ENCODE peak calls at places on chromosomes 7 and 10, in five cellular contexts. One of them, this sample, is unnamed.

GRCh38 chr7:92765725-92766124 is 70.6 kb downstream of the CDK6 start:
- DNase-seq in stimulated activated CD8-positive, alpha-beta memory T cell treated with anti-CD3 and anti-CD28 coated beads, Interleukin-4, amount 100 ng/mL, for 24 hours: no peak
- DNase-seq in activated CD8-positive, alpha-beta memory T cell treated with anti-CD3 and anti-CD28 coated beads, Interleukin-2, amount 50 U/mL, for 4 hours: no peak
- DNase-seq in SK-N-DZ: no peak
- DNase-seq in effector CD4-positive, alpha-beta T cell: no peak
- DNase-seq in this sample: no peak

GRCh38 chr10:126561499-126562208 is 108.8 kb downstream of the C10orf90 start:
- DNase-seq in stimulated activated CD8-positive, alpha-beta memory T cell treated with anti-CD3 and anti-CD28 coated beads, Interleukin-4, amount 100 ng/mL, for 24 hours: no peak
- DNase-seq in SK-N-DZ: no peak
- DNase-seq in activated CD8-positive, alpha-beta memory T cell treated with anti-CD3 and anti-CD28 coated beads, Interleukin-2, amount 50 U/mL, for 4 hours: no peak
- DNase-seq in effector CD4-positive, alpha-beta T cell: no peak
- DNase-seq in this sample: no peak

GRCh38 chr7:102191556-102192203 is 95.0 kb upstream of the SH2B2 start:
- DNase-seq in SK-N-DZ: no peak
- DNase-seq in stimulated activated CD8-positive, alpha-beta memory T cell treated with anti-CD3 and anti-CD28 coated beads, Interleukin-4, amount 100 ng/mL, for 24 hours: no peak
- DNase-seq in effector CD4-positive, alpha-beta T cell: no peak
- DNase-seq in activated CD8-positive, alpha-beta memory T cell treated with anti-CD3 and anti-CD28 coated beads, Interleukin-2, amount 50 U/mL, for 4 hours: no peak
- DNase-seq in this sample: no peak

GRCh38 chr7:50069613-50070012 is 23.4 kb downstream of the ZPBP start:
- DNase-seq in SK-N-DZ: no peak
- DNase-seq in stimulated activated CD8-positive, alpha-beta memory T cell treated with anti-CD3 and anti-CD28 coated beads, Interleukin-4, amount 100 ng/mL, for 24 hours: no peak
- DNase-seq in effector CD4-positive, alpha-beta T cell: no peak
- DNase-seq in activated CD8-positive, alpha-beta memory T cell treated with anti-CD3 and anti-CD28 coated beads, Interleukin-2, amount 50 U/mL, for 4 hours: no peak
- DNase-seq in this sample: no peak

GRCh38 chr10:86048571-86048970 is 318.0 kb downstream of the GRID1 start:
- DNase-seq in stimulated activated CD8-positive, alpha-beta memory T cell treated with anti-CD3 and anti-CD28 coated beads, Interleukin-4, amount 100 ng/mL, for 24 hours: no peak
- DNase-seq in activated CD8-positive, alpha-beta memory T cell treated with anti-CD3 and anti-CD28 coated beads, Interleukin-2, amount 50 U/mL, for 4 hours: no peak
- DNase-seq in SK-N-DZ: no peak
- DNase-seq in effector CD4-positive, alpha-beta T cell: no peak
- DNase-seq in this sample: no peak

GRCh38 chr7:156122752-156123354 is 310.6 kb upstream of the SHH start:
- DNase-seq in SK-N-DZ: no peak
- DNase-seq in activated CD8-positive, alpha-beta memory T cell treated with anti-CD3 and anti-CD28 coated beads, Interleukin-2, amount 50 U/mL, for 4 hours: no peak
- DNase-seq in effector CD4-positive, alpha-beta T cell: no peak
- DNase-seq in stimulated activated CD8-positive, alpha-beta memory T cell treated with anti-CD3 and anti-CD28 coated beads, Interleukin-4, amount 100 ng/mL, for 24 hours: no peak
- DNase-seq in this sample: no peak

GRCh38 chr7:55148992-55149391 is 130.2 kb downstream of the EGFR start:
- DNase-seq in effector CD4-positive, alpha-beta T cell: no peak
- DNase-seq in stimulated activated CD8-positive, alpha-beta memory T cell treated with anti-CD3 and anti-CD28 coated beads, Interleukin-4, amount 100 ng/mL, for 24 hours: no peak
- DNase-seq in activated CD8-positive, alpha-beta memory T cell treated with anti-CD3 and anti-CD28 coated beads, Interleukin-2, amount 50 U/mL, for 4 hours: no peak
- DNase-seq in SK-N-DZ: no peak
- DNase-seq in this sample: no peak

GRCh38 chr7:25025218-25025671 is 45.3 kb upstream of the OSBPL3 start:
- DNase-seq in SK-N-DZ: no peak
- DNase-seq in activated CD8-positive, alpha-beta memory T cell treated with anti-CD3 and anti-CD28 coated beads, Interleukin-2, amount 50 U/mL, for 4 hours: no peak
- DNase-seq in stimulated activated CD8-positive, alpha-beta memory T cell treated with anti-CD3 and anti-CD28 coated beads, Interleukin-4, amount 100 ng/mL, for 24 hours: no peak
- DNase-seq in effector CD4-positive, alpha-beta T cell: no peak
- DNase-seq in this sample: no peak

GRCh38 chr7:3439333-3440030 is 138.4 kb downstream of the SDK1 start:
- DNase-seq in SK-N-DZ: no peak
- DNase-seq in stimulated activated CD8-positive, alpha-beta memory T cell treated with anti-CD3 and anti-CD28 coated beads, Interleukin-4, amount 100 ng/mL, for 24 hours: no peak
- DNase-seq in activated CD8-positive, alpha-beta memory T cell treated with anti-CD3 and anti-CD28 coated beads, Interleukin-2, amount 50 U/mL, for 4 hours: no peak
- DNase-seq in effector CD4-positive, alpha-beta T cell: no peak
- DNase-seq in this sample: no peak

GRCh38 chr10:125061557-125062243 is 98.7 kb downstream of the CTBP2 start:
- DNase-seq in SK-N-DZ: no peak
- DNase-seq in activated CD8-positive, alpha-beta memory T cell treated with anti-CD3 and anti-CD28 coated beads, Interleukin-2, amount 50 U/mL, for 4 hours: no peak
- DNase-seq in stimulated activated CD8-positive, alpha-beta memory T cell treated with anti-CD3 and anti-CD28 coated beads, Interleukin-4, amount 100 ng/mL, for 24 hours: no peak
- DNase-seq in effector CD4-positive, alpha-beta T cell: no peak
- DNase-seq in this sample: no peak

GRCh38 chr7:53743697-53744096 is 708.3 kb downstream of the POM121L12 start:
- DNase-seq in activated CD8-positive, alpha-beta memory T cell treated with anti-CD3 and anti-CD28 coated beads, Interleukin-2, amount 50 U/mL, for 4 hours: no peak
- DNase-seq in SK-N-DZ: no peak
- DNase-seq in stimulated activated CD8-positive, alpha-beta memory T cell treated with anti-CD3 and anti-CD28 coated beads, Interleukin-4, amount 100 ng/mL, for 24 hours: no peak
- DNase-seq in effector CD4-positive, alpha-beta T cell: no peak
- DNase-seq in this sample: no peak

GRCh38 chr7:68038621-68039314 is 1042.1 kb downstream of the TYW1 start:
- DNase-seq in effector CD4-positive, alpha-beta T cell: no peak
- DNase-seq in activated CD8-positive, alpha-beta memory T cell treated with anti-CD3 and anti-CD28 coated beads, Interleukin-2, amount 50 U/mL, for 4 hours: no peak
- DNase-seq in stimulated activated CD8-positive, alpha-beta memory T cell treated with anti-CD3 and anti-CD28 coated beads, Interleukin-4, amount 100 ng/mL, for 24 hours: no peak
- DNase-seq in SK-N-DZ: no peak
- DNase-seq in this sample: no peak

GRCh38 chr10:102358717-102359382 is 36.7 kb upstream of the NFKB2 start:
- DNase-seq in activated CD8-positive, alpha-beta memory T cell treated with anti-CD3 and anti-CD28 coated beads, Interleukin-2, amount 50 U/mL, for 4 hours: no peak
- DNase-seq in SK-N-DZ: no peak
- DNase-seq in stimulated activated CD8-positive, alpha-beta memory T cell treated with anti-CD3 and anti-CD28 coated beads, Interleukin-4, amount 100 ng/mL, for 24 hours: no peak
- DNase-seq in effector CD4-positive, alpha-beta T cell: no peak
- DNase-seq in this sample: no peak

GRCh38 chr7:43513236-43513635 is 69.7 kb upstream of the STK17A start:
- DNase-seq in stimulated activated CD8-positive, alpha-beta memory T cell treated with anti-CD3 and anti-CD28 coated beads, Interleukin-4, amount 100 ng/mL, for 24 hours: no peak
- DNase-seq in activated CD8-positive, alpha-beta memory T cell treated with anti-CD3 and anti-CD28 coated beads, Interleukin-2, amount 50 U/mL, for 4 hours: no peak
- DNase-seq in SK-N-DZ: no peak
- DNase-seq in effector CD4-positive, alpha-beta T cell: no peak
- DNase-seq in this sample: no peak

GRCh38 chr7:152342796-152343195 is 93.0 kb downstream of the KMT2C start:
- DNase-seq in SK-N-DZ: no peak
- DNase-seq in stimulated activated CD8-positive, alpha-beta memory T cell treated with anti-CD3 and anti-CD28 coated beads, Interleukin-4, amount 100 ng/mL, for 24 hours: no peak
- DNase-seq in effector CD4-positive, alpha-beta T cell: no peak
- DNase-seq in activated CD8-positive, alpha-beta memory T cell treated with anti-CD3 and anti-CD28 coated beads, Interleukin-2, amount 50 U/mL, for 4 hours: no peak
- DNase-seq in this sample: no peak

GRCh38 chr7:80498481-80499349 is 13.1 kb downstream of the GNAT3 start:
- DNase-seq in SK-N-DZ: no peak
- DNase-seq in stimulated activated CD8-positive, alpha-beta memory T cell treated with anti-CD3 and anti-CD28 coated beads, Interleukin-4, amount 100 ng/mL, for 24 hours: no peak
- DNase-seq in activated CD8-positive, alpha-beta memory T cell treated with anti-CD3 and anti-CD28 coated beads, Interleukin-2, amount 50 U/mL, for 4 hours: no peak
- DNase-seq in effector CD4-positive, alpha-beta T cell: no peak
- DNase-seq in this sample: no peak

GRCh38 chr10:112821663-112822062 is 128.4 kb upstream of the TCF7L2 start:
- DNase-seq in activated CD8-positive, alpha-beta memory T cell treated with anti-CD3 and anti-CD28 coated beads, Interleukin-2, amount 50 U/mL, for 4 hours: no peak
- DNase-seq in stimulated activated CD8-positive, alpha-beta memory T cell treated with anti-CD3 and anti-CD28 coated beads, Interleukin-4, amount 100 ng/mL, for 24 hours: no peak
- DNase-seq in SK-N-DZ: no peak
- DNase-seq in effector CD4-positive, alpha-beta T cell: no peak
- DNase-seq in this sample: no peak

GRCh38 chr10:12130237-12130872 is 878 bp downstream of the SEC61A2 start:
- DNase-seq in activated CD8-positive, alpha-beta memory T cell treated with anti-CD3 and anti-CD28 coated beads, Interleukin-2, amount 50 U/mL, for 4 hours: no peak
- DNase-seq in stimulated activated CD8-positive, alpha-beta memory T cell treated with anti-CD3 and anti-CD28 coated beads, Interleukin-4, amount 100 ng/mL, for 24 hours: peak
- DNase-seq in effector CD4-positive, alpha-beta T cell: peak
- DNase-seq in SK-N-DZ: peak
- DNase-seq in this sample: peak

GRCh38 chr10:68871105-68871711 is 29.9 kb upstream of the DDX50 start:
- DNase-seq in effector CD4-positive, alpha-beta T cell: no peak
- DNase-seq in activated CD8-positive, alpha-beta memory T cell treated with anti-CD3 and anti-CD28 coated beads, Interleukin-2, amount 50 U/mL, for 4 hours: no peak
- DNase-seq in stimulated activated CD8-positive, alpha-beta memory T cell treated with anti-CD3 and anti-CD28 coated beads, Interleukin-4, amount 100 ng/mL, for 24 hours: no peak
- DNase-seq in SK-N-DZ: peak
- DNase-seq in this sample: no peak

GRCh38 chr10:125283191-125283590 is 122.8 kb upstream of the CTBP2 start:
- DNase-seq in effector CD4-positive, alpha-beta T cell: no peak
- DNase-seq in activated CD8-positive, alpha-beta memory T cell treated with anti-CD3 and anti-CD28 coated beads, Interleukin-2, amount 50 U/mL, for 4 hours: no peak
- DNase-seq in SK-N-DZ: peak
- DNase-seq in stimulated activated CD8-positive, alpha-beta memory T cell treated with anti-CD3 and anti-CD28 coated beads, Interleukin-4, amount 100 ng/mL, for 24 hours: no peak
- DNase-seq in this sample: no peak

GRCh38 chr7:69654381-69654780 is 56.1 kb downstream of the AUTS2 start:
- DNase-seq in stimulated activated CD8-positive, alpha-beta memory T cell treated with anti-CD3 and anti-CD28 coated beads, Interleukin-4, amount 100 ng/mL, for 24 hours: no peak
- DNase-seq in SK-N-DZ: no peak
- DNase-seq in activated CD8-positive, alpha-beta memory T cell treated with anti-CD3 and anti-CD28 coated beads, Interleukin-2, amount 50 U/mL, for 4 hours: no peak
- DNase-seq in effector CD4-positive, alpha-beta T cell: no peak
- DNase-seq in this sample: no peak

GRCh38 chr10:100986952-100987684 is at the start of the genes MRPL43 and TWNK:
- DNase-seq in activated CD8-positive, alpha-beta memory T cell treated with anti-CD3 and anti-CD28 coated beads, Interleukin-2, amount 50 U/mL, for 4 hours: peak
- DNase-seq in effector CD4-positive, alpha-beta T cell: peak
- DNase-seq in SK-N-DZ: peak
- DNase-seq in stimulated activated CD8-positive, alpha-beta memory T cell treated with anti-CD3 and anti-CD28 coated beads, Interleukin-4, amount 100 ng/mL, for 24 hours: peak
- DNase-seq in this sample: peak

GRCh38 chr7:135853499-135853898 is 104.9 kb upstream of the FAM180A start:
- DNase-seq in stimulated activated CD8-positive, alpha-beta memory T cell treated with anti-CD3 and anti-CD28 coated beads, Interleukin-4, amount 100 ng/mL, for 24 hours: no peak
- DNase-seq in SK-N-DZ: no peak
- DNase-seq in activated CD8-positive, alpha-beta memory T cell treated with anti-CD3 and anti-CD28 coated beads, Interleukin-2, amount 50 U/mL, for 4 hours: no peak
- DNase-seq in effector CD4-positive, alpha-beta T cell: no peak
- DNase-seq in this sample: no peak

GRCh38 chr10:60238408-60239100 is 151.1 kb downstream of the ANK3 start:
- DNase-seq in effector CD4-positive, alpha-beta T cell: no peak
- DNase-seq in activated CD8-positive, alpha-beta memory T cell treated with anti-CD3 and anti-CD28 coated beads, Interleukin-2, amount 50 U/mL, for 4 hours: no peak
- DNase-seq in SK-N-DZ: no peak
- DNase-seq in stimulated activated CD8-positive, alpha-beta memory T cell treated with anti-CD3 and anti-CD28 coated beads, Interleukin-4, amount 100 ng/mL, for 24 hours: no peak
- DNase-seq in this sample: no peak

GRCh38 chr7:22549667-22550513 is 49.9 kb upstream of the STEAP1B start:
- DNase-seq in effector CD4-positive, alpha-beta T cell: peak
- DNase-seq in activated CD8-positive, alpha-beta memory T cell treated with anti-CD3 and anti-CD28 coated beads, Interleukin-2, amount 50 U/mL, for 4 hours: no peak
- DNase-seq in stimulated activated CD8-positive, alpha-beta memory T cell treated with anti-CD3 and anti-CD28 coated beads, Interleukin-4, amount 100 ng/mL, for 24 hours: no peak
- DNase-seq in SK-N-DZ: no peak
- DNase-seq in this sample: no peak

GRCh38 chr10:79483948-79484347 is 28.4 kb upstream of the EIF5AL1 start:
- DNase-seq in activated CD8-positive, alpha-beta memory T cell treated with anti-CD3 and anti-CD28 coated beads, Interleukin-2, amount 50 U/mL, for 4 hours: no peak
- DNase-seq in SK-N-DZ: peak
- DNase-seq in stimulated activated CD8-positive, alpha-beta memory T cell treated with anti-CD3 and anti-CD28 coated beads, Interleukin-4, amount 100 ng/mL, for 24 hours: no peak
- DNase-seq in effector CD4-positive, alpha-beta T cell: no peak
- DNase-seq in this sample: no peak

GRCh38 chr7:152459724-152460251 is 24.0 kb upstream of the KMT2C start:
- DNase-seq in stimulated activated CD8-positive, alpha-beta memory T cell treated with anti-CD3 and anti-CD28 coated beads, Interleukin-4, amount 100 ng/mL, for 24 hours: no peak
- DNase-seq in SK-N-DZ: no peak
- DNase-seq in effector CD4-positive, alpha-beta T cell: no peak
- DNase-seq in activated CD8-positive, alpha-beta memory T cell treated with anti-CD3 and anti-CD28 coated beads, Interleukin-2, amount 50 U/mL, for 4 hours: no peak
- DNase-seq in this sample: peak

GRCh38 chr10:50349554-50349953 is 98.2 kb upstream of the ASAH2 start:
- DNase-seq in activated CD8-positive, alpha-beta memory T cell treated with anti-CD3 and anti-CD28 coated beads, Interleukin-2, amount 50 U/mL, for 4 hours: no peak
- DNase-seq in stimulated activated CD8-positive, alpha-beta memory T cell treated with anti-CD3 and anti-CD28 coated beads, Interleukin-4, amount 100 ng/mL, for 24 hours: no peak
- DNase-seq in effector CD4-positive, alpha-beta T cell: no peak
- DNase-seq in SK-N-DZ: no peak
- DNase-seq in this sample: no peak

GRCh38 chr7:95391761-95392160 is 4.4 kb downstream of the PON3 start:
- DNase-seq in effector CD4-positive, alpha-beta T cell: no peak
- DNase-seq in SK-N-DZ: peak
- DNase-seq in activated CD8-positive, alpha-beta memory T cell treated with anti-CD3 and anti-CD28 coated beads, Interleukin-2, amount 50 U/mL, for 4 hours: no peak
- DNase-seq in stimulated activated CD8-positive, alpha-beta memory T cell treated with anti-CD3 and anti-CD28 coated beads, Interleukin-4, amount 100 ng/mL, for 24 hours: no peak
- DNase-seq in this sample: no peak

GRCh38 chr10:114408112-114408967 is 4.0 kb upstream of the AFAP1L2 start:
- DNase-seq in SK-N-DZ: no peak
- DNase-seq in activated CD8-positive, alpha-beta memory T cell treated with anti-CD3 and anti-CD28 coated beads, Interleukin-2, amount 50 U/mL, for 4 hours: no peak
- DNase-seq in stimulated activated CD8-positive, alpha-beta memory T cell treated with anti-CD3 and anti-CD28 coated beads, Interleukin-4, amount 100 ng/mL, for 24 hours: no peak
- DNase-seq in effector CD4-positive, alpha-beta T cell: no peak
- DNase-seq in this sample: no peak

GRCh38 chr7:55534262-55534915 is 37.9 kb downstream of the VOPP1 start:
- DNase-seq in SK-N-DZ: no peak
- DNase-seq in activated CD8-positive, alpha-beta memory T cell treated with anti-CD3 and anti-CD28 coated beads, Interleukin-2, amount 50 U/mL, for 4 hours: peak
- DNase-seq in effector CD4-positive, alpha-beta T cell: peak
- DNase-seq in stimulated activated CD8-positive, alpha-beta memory T cell treated with anti-CD3 and anti-CD28 coated beads, Interleukin-4, amount 100 ng/mL, for 24 hours: peak
- DNase-seq in this sample: no peak

GRCh38 chr7:54180796-54181195 is 361.4 kb upstream of the VSTM2A start:
- DNase-seq in effector CD4-positive, alpha-beta T cell: no peak
- DNase-seq in activated CD8-positive, alpha-beta memory T cell treated with anti-CD3 and anti-CD28 coated beads, Interleukin-2, amount 50 U/mL, for 4 hours: no peak
- DNase-seq in stimulated activated CD8-positive, alpha-beta memory T cell treated with anti-CD3 and anti-CD28 coated beads, Interleukin-4, amount 100 ng/mL, for 24 hours: no peak
- DNase-seq in SK-N-DZ: no peak
- DNase-seq in this sample: no peak

GRCh38 chr10:63611078-63611477 is 89.9 kb downstream of the REEP3 start:
- DNase-seq in activated CD8-positive, alpha-beta memory T cell treated with anti-CD3 and anti-CD28 coated beads, Interleukin-2, amount 50 U/mL, for 4 hours: no peak
- DNase-seq in SK-N-DZ: no peak
- DNase-seq in stimulated activated CD8-positive, alpha-beta memory T cell treated with anti-CD3 and anti-CD28 coated beads, Interleukin-4, amount 100 ng/mL, for 24 hours: no peak
- DNase-seq in effector CD4-positive, alpha-beta T cell: no peak
- DNase-seq in this sample: no peak

GRCh38 chr10:109891105-109891504 is 32.2 kb downstream of the XPNPEP1 start:
- DNase-seq in SK-N-DZ: no peak
- DNase-seq in activated CD8-positive, alpha-beta memory T cell treated with anti-CD3 and anti-CD28 coated beads, Interleukin-2, amount 50 U/mL, for 4 hours: no peak
- DNase-seq in stimulated activated CD8-positive, alpha-beta memory T cell treated with anti-CD3 and anti-CD28 coated beads, Interleukin-4, amount 100 ng/mL, for 24 hours: no peak
- DNase-seq in effector CD4-positive, alpha-beta T cell: no peak
- DNase-seq in this sample: no peak

GRCh38 chr7:146554568-146554967 is 438.0 kb downstream of the CNTNAP2 start:
- DNase-seq in activated CD8-positive, alpha-beta memory T cell treated with anti-CD3 and anti-CD28 coated beads, Interleukin-2, amount 50 U/mL, for 4 hours: no peak
- DNase-seq in stimulated activated CD8-positive, alpha-beta memory T cell treated with anti-CD3 and anti-CD28 coated beads, Interleukin-4, amount 100 ng/mL, for 24 hours: no peak
- DNase-seq in SK-N-DZ: no peak
- DNase-seq in effector CD4-positive, alpha-beta T cell: no peak
- DNase-seq in this sample: no peak

GRCh38 chr7:17523813-17524741 is 225.6 kb downstream of the AHR start:
- DNase-seq in SK-N-DZ: no peak
- DNase-seq in activated CD8-positive, alpha-beta memory T cell treated with anti-CD3 and anti-CD28 coated beads, Interleukin-2, amount 50 U/mL, for 4 hours: no peak
- DNase-seq in effector CD4-positive, alpha-beta T cell: no peak
- DNase-seq in stimulated activated CD8-positive, alpha-beta memory T cell treated with anti-CD3 and anti-CD28 coated beads, Interleukin-4, amount 100 ng/mL, for 24 hours: no peak
- DNase-seq in this sample: no peak

GRCh38 chr10:120456143-120456625 is 843 bp upstream of the PLPP4 start:
- DNase-seq in activated CD8-positive, alpha-beta memory T cell treated with anti-CD3 and anti-CD28 coated beads, Interleukin-2, amount 50 U/mL, for 4 hours: no peak
- DNase-seq in SK-N-DZ: no peak
- DNase-seq in effector CD4-positive, alpha-beta T cell: no peak
- DNase-seq in stimulated activated CD8-positive, alpha-beta memory T cell treated with anti-CD3 and anti-CD28 coated beads, Interleukin-4, amount 100 ng/mL, for 24 hours: no peak
- DNase-seq in this sample: no peak

This sample was measured in CMK.